ENCODE peak calls at places on chromosomes 4 and X, in six cellular contexts. Q is psoas muscle, E is suprapubic skin, V is ascending aorta, Z is sigmoid colon, N is heart left ventricle. G is an unnamed sample.
A peak's percentile ranks its signal among the peaks of the same experiment; 100 is the strongest.

GRCh38 chr4:133483600-133484246 is 334.6 kb downstream of the PCDH10 start:
- DNase-seq in N (no peak), V (no peak), E (no peak), Z (no peak), Q (no peak), G (no peak)

GRCh38 chr4:86011117-86011516 is 348.7 kb downstream of the MAPK10 start:
- DNase-seq in V (peak; percentile 79), Q (no peak), Z (no peak), N (no peak), E (no peak), G (no peak)

GRCh38 chrX:28920554-28920953 is 333.3 kb downstream of the IL1RAPL1 start:
- DNase-seq in Z (no peak), E (no peak), N (no peak), Q (no peak), V (no peak), G (no peak)

GRCh38 chr4:26020083-26020668 is 106.2 kb downstream of the SMIM20 start:
- DNase-seq in N (no peak), E (no peak), Q (no peak), V (peak; percentile 74), Z (no peak), G (no peak)

GRCh38 chrX:35890699-35891098 is 28.8 kb upstream of the CFAP47 start:
- DNase-seq in Z (no peak), N (peak; percentile 6), Q (no peak), V (no peak), E (no peak), G (no peak)

GRCh38 chr4:26061248-26061986 is 147.4 kb downstream of the SMIM20 start:
- DNase-seq in N (no peak), E (no peak), Z (no peak), Q (no peak), V (no peak), G (no peak)

GRCh38 chr4:10023806-10024205 is 2.5 kb upstream of the SLC2A9 start:
- DNase-seq in Q (no peak), Z (peak; percentile 58), V (peak; percentile 46), E (peak; percentile 75), N (no peak), G (no peak)

GRCh38 chr4:41645716-41646115 is 102.8 kb downstream of the PHOX2B start:
- DNase-seq in V (no peak), N (no peak), E (no peak), Z (no peak), Q (no peak), G (no peak)

GRCh38 chr4:82372502-82372873 is 1.3 kb downstream of the HNRNPD start:
- DNase-seq in V (no peak), Z (peak; percentile 68), Q (no peak), N (peak; percentile 31), E (no peak), G (peak; percentile 50)

GRCh38 chr4:130257271-130257670 is 1161.3 kb downstream of the C4orf33 start:
- DNase-seq in E (no peak), V (no peak), Z (no peak), Q (no peak), N (no peak), G (no peak)

GRCh38 chr4:8297691-8298485 is 28.3 kb downstream of the HTRA3 start:
- DNase-seq in E (peak; percentile 63), V (peak; percentile 47), N (no peak), Q (peak; percentile 11), Z (peak; percentile 46), G (no peak)

GRCh38 chr4:54099959-54100606 is at the start of gene GSX2:
- DNase-seq in V (no peak), Q (peak; percentile 63), Z (no peak), E (no peak), N (no peak), G (peak; percentile 57)

GRCh38 chrX:154596290-154596929 is 11.5 kb downstream of the CTAG1A start:
- DNase-seq in E (no peak), N (no peak), Z (no peak), V (peak; percentile 62), Q (no peak), G (no peak)

GRCh38 chrX:154600962-154601374 is 16.0 kb downstream of the CTAG1A start:
- DNase-seq in E (no peak), Q (no peak), V (no peak), Z (no peak), N (no peak), G (no peak)

GRCh38 chrX:154599531-154599930 is 14.6 kb downstream of the CTAG1A start:
- DNase-seq in N (no peak), V (peak; percentile 38), Q (no peak), E (no peak), Z (no peak), G (no peak)

GRCh38 chrX:154597221-154597620 is 12.3 kb downstream of the CTAG1A start:
- DNase-seq in Q (no peak), V (peak; percentile 31), N (no peak), E (no peak), Z (no peak), G (no peak)

GRCh38 chrX:154598656-154599055 is 13.7 kb downstream of the CTAG1A start:
- DNase-seq in N (no peak), E (no peak), Q (no peak), Z (no peak), V (peak; percentile 24), G (no peak)
- H3K4me1 ChIP-seq in N (no peaks in the 10 kb centered on the region), E (peaks cover 5% of the 10 kb centered on the region), Q (no peaks in the 10 kb centered on the region), Z (peaks cover 7% of the 10 kb centered on the region), V (no peaks in the 10 kb centered on the region), G (no peaks in the 10 kb centered on the region)

GRCh38 chr4:151529187-151529586 is 120.2 kb downstream of the FHIP1A start:
- DNase-seq in E (no peak), Q (no peak), V (no peak), N (no peak), Z (no peak), G (no peak)

GRCh38 chr4:151530783-151531182 is 121.8 kb downstream of the FHIP1A start:
- DNase-seq in V (no peak), E (no peak), Q (no peak), Z (no peak), N (no peak), G (no peak)

GRCh38 chr4:151534195-151534594 is 125.2 kb downstream of the FHIP1A start:
- DNase-seq in Z (no peak), E (no peak), N (no peak), V (no peak), Q (no peak), G (no peak)

GRCh38 chr4:151530230-151530629 is 121.3 kb downstream of the FHIP1A start:
- DNase-seq in N (no peak), Q (no peak), V (no peak), Z (no peak), E (no peak), G (no peak)

GRCh38 chr4:151532001-151532708 is 123.2 kb downstream of the FHIP1A start:
- DNase-seq in V (no peak), Z (no peak), E (no peak), N (no peak), Q (no peak), G (no peak)
- TF ChIP-seq CTCF in V (no peak), Z (no peak), E (no peak), N (no peak), Q (no peak), G (no peak)

GRCh38 chr4:98517444-98518021 is 140.9 kb downstream of the TSPAN5 start:
- DNase-seq in Q (no peak), Z (no peak), E (no peak), N (no peak), V (no peak), G (no peak)
- H3K27ac ChIP-seq in Q (no peak overlapping the region), Z (no peak overlapping the region), E (no peak overlapping the region), N (no peak overlapping the region), V (no peak overlapping the region), G (no peak overlapping the region)

GRCh38 chrX:112766774-112767173 is 73.9 kb downstream of the AMOT start:
- DNase-seq in E (no peak), N (no peak), Z (no peak), V (no peak), Q (no peak), G (no peak)
- H3K4me1 ChIP-seq in E (no peaks in the 10 kb centered on the region), N (no peaks in the 10 kb centered on the region), Z (no peaks in the 10 kb centered on the region), V (no peaks in the 10 kb centered on the region), Q (no peaks in the 10 kb centered on the region), G (no peaks in the 10 kb centered on the region)

DNA sequence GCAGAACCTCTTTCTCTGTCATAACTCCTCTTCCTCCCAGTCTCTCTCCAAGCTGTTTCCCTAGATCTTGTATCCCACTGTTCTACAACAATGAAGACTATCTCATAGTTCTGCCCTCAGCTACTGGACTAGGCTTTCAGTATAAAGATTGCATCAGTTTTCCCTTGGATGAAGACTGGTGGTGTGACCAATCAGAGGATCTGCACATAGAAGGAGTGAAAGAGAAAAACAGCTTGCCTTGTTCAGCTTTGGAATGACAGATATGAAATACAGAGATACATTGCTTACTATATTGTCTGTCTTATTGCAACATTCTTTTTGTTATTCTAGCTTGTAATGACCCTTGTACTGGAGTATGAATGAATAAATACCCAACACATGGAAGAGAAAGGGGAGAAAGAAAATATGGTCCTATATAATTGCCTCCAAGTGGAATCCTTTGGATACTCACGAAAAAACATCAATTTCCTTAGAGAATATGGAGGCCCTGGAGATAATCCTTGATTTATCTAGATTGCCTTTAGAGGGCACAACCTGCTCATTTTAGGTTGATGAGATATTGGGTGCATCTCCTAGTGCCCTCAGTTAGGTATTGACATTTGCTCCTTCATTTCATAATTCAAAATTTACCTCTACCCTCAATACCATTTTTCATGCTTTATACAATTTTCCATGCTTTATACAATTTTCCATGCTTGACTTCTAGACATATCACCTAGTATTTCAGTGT is 395.8 kb downstream of the NAF1 start:
- DNase-seq in E (no peak), Z (no peak), V (no peak), Q (no peak), N (no peak), G (no peak)
- TF ChIP-seq CTCF in E (no peak), Z (no peak), V (no peak), Q (no peak), N (no peak), G (no peak)

G was measured in right lobe of liver.